ENCODE peak calls at places on chromosomes 6 and 20, in four cellular contexts. J is ovary, U is coronary artery, I is psoas muscle. E is an unnamed sample.

GRCh38 chr6:29537714-29538403 is 21.7 kb downstream of the UBD start:
- DNase-seq in J (no peak), U (no peak), I (no peak), E (no peak)

GRCh38 chr20:14848806-14849205 is 511.4 kb upstream of the FLRT3 start:
- DNase-seq in J (no peak), U (no peak), I (no peak), E (no peak)

GRCh38 chr6:7411328-7411727 is 21.7 kb downstream of the RIOK1 start:
- DNase-seq in J (no peak), U (no peak), I (no peak), E (no peak)

GRCh38 chr20:50557549-50558134 is 47.5 kb downstream of the PTPN1 start:
- DNase-seq in J (no peak), U (no peak), I (no peak), E (no peak)

GRCh38 chr6:169454204-169454871 is 200.7 kb upstream of the THBS2 start:
- DNase-seq in J (no peak), U (no peak), I (peak; percentile 45), E (peak; percentile 27)

GRCh38 chr20:43102394-43102793 is 87.3 kb downstream of the PTPRT start:
- DNase-seq in J (no peak), U (no peak), I (no peak), E (no peak)

GRCh38 chr6:137637161-137637560 is 143.0 kb upstream of the OLIG3 start:
- DNase-seq in J (peak; percentile 31), U (no peak), I (no peak), E (peak; percentile 83)

GRCh38 chr6:51934098-51934497 is 153.3 kb downstream of the PKHD1 start:
- DNase-seq in J (no peak), U (no peak), I (no peak), E (no peak)

GRCh38 chr6:108804976-108805375 is 43.2 kb upstream of the ARMC2 start:
- DNase-seq in J (no peak), U (no peak), I (no peak), E (no peak)

GRCh38 chr20:53425930-53426329 is 167.7 kb downstream of the ZNF217 start:
- DNase-seq in J (no peak), U (no peak), I (no peak), E (no peak)

GRCh38 chr6:37614059-37614940 is 83.4 kb downstream of the MDGA1 start:
- DNase-seq in J (no peak), U (no peak), I (no peak), E (no peak)

GRCh38 chr6:111841822-111842221 is 31.4 kb downstream of the FYN start:
- DNase-seq in J (no peak), U (no peak), I (no peak), E (no peak)

GRCh38 chr6:106119526-106119925 is 33.4 kb downstream of the PRDM1 start:
- DNase-seq in J (no peak), U (no peak), I (no peak), E (no peak)
- TF ChIP-seq CTCF in J (no peak), U (no peak), I (no peak), E (no peak)

DNA sequence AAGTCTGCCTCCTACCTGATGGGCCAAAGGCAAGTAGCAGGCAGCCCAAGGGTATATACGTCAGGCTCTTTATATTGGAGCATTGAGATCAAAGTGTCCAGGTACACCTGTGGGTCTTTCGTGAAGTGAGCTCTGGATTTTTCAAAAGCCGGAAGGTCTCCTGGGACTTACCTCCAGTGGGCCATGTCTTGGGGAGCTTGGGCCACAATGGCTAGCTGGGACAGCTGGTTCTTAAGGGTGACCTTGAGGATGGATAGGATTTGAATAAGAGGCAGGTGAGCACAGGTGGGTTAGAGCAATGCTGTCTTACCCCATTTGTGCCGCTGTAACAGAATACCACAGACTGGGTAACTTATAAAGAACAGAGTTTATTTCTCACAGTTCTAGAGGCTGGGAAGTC is 153.4 kb downstream of the CDC5L start:
- DNase-seq in J (no peak), U (peak; percentile 59), I (no peak), E (no peak)
- H3K4me3 ChIP-seq in J (no peak overlapping the region), U (no peak overlapping the region), I (no peak overlapping the region), E (no peak overlapping the region)

GRCh38 chr6:17103715-17104114 is 1.9 kb downstream of the STMND1 start:
- DNase-seq in J (no peak), U (no peak), I (no peak), E (no peak)
- TF ChIP-seq CTCF in J (no peak), U (no peak), I (no peak), E (peak; percentile 16)

GRCh38 chr6:100461273-100461919 is 3.3 kb downstream of the SIM1 start:
- DNase-seq in J (no peak), U (no peak), I (no peak), E (no peak)

GRCh38 chr6:100461920-100462295 is 2.8 kb downstream of the SIM1 start:
- DNase-seq in J (no peak), U (no peak), I (no peak), E (no peak)

GRCh38 chr6:100459291-100459690 is 5.4 kb downstream of the SIM1 start:
- DNase-seq in J (no peak), U (no peak), I (no peak), E (no peak)

GRCh38 chr6:100462396-100462795 is 2.3 kb downstream of the SIM1 start:
- DNase-seq in J (no peak), U (no peak), I (no peak), E (no peak)

DNA sequence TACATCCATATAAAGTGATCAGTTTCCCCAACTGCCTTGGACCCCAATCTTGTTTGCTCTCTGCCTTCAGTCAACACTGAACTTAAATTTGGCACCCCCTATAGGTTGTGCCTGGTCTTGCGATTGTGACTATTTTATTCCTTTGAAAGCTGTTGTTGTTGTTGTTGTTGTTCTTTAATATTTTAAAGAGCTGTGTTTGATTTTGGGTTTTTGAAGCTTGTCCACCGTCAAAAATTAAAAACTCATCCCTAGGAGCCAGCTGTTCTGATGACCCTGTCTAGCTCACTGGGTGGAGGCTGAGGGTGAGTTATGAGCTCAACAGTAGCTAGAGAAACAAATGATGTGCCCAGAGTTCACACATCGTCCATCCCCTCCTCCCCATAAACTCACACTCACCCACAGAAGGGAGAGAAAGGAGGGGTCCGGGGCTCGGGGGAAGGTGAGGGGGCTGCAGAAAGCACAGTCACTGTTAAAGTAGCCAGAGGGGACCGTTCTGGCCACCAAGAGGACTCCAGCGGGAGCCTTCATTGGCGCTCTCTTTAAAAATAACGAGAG is 4.0 kb downstream of the SIM1 start:
- DNase-seq in J (no peak), U (no peak), I (no peak), E (no peak)
- H3K4me3 ChIP-seq in J (no peak overlapping the region), U (no peak overlapping the region), I (peak overlapping the region; percentile 84), E (peak overlapping the region; percentile 89)

E was measured in HFF-Myc.